ENCODE peak calls at places on chromosomes 13 and 19, in eight cellular contexts. B is bronchial epithelial cell, F is fibroblast of lung, X is neural progenitor cell, R is tibial nerve, C is AG09309, I is AG10803, S is heart left ventricle. K is an unnamed sample.

GRCh38 chr19:15445807-15446376 is 3.9 kb downstream of the WIZ start:
- DNase-seq in B (no peak), F (no peak), X (no peak), R (no peak), C (no peak), I (no peak), S (peak), K (no peak)

GRCh38 chr13:46355088-46355468 is 32.0 kb downstream of the RUBCNL start:
- DNase-seq in B (no peak), F (no peak), X (no peak), R (no peak), C (no peak), I (no peak), S (no peak), K (no peak)

GRCh38 chr13:85497652-85498051 is 301.6 kb downstream of the SLITRK6 start:
- DNase-seq in B (peak), F (peak), X (no peak), R (no peak), C (peak), I (peak), S (no peak), K (peak)

GRCh38 chr19:30074741-30075460 is 132.9 kb downstream of the URI1 start:
- DNase-seq in B (no peak), F (peak), X (no peak), R (no peak), C (no peak), I (no peak), S (no peak), K (no peak)

GRCh38 chr13:99977912-99978780 is 3.4 kb upstream of the ZIC2 start:
- DNase-seq in B (no peak), F (no peak), X (peak), R (no peak), C (no peak), I (no peak), S (no peak), K (no peak)

GRCh38 chr13:64928704-64929499 is 2301.2 kb downstream of the PCDH9 start:
- DNase-seq in B (peak), F (peak), X (no peak), R (no peak), C (peak), I (peak), S (no peak), K (peak)

GRCh38 chr13:80523134-80523533 is 182.2 kb upstream of the SPRY2 start:
- DNase-seq in B (no peak), F (no peak), X (peak), R (no peak), C (no peak), I (no peak), S (no peak), K (no peak)

GRCh38 chr13:72514141-72514540 is 213.3 kb downstream of the MZT1 start:
- DNase-seq in B (peak), F (peak), X (no peak), R (no peak), C (no peak), I (no peak), S (no peak), K (peak)

GRCh38 chr13:78826936-78827335 is 168.0 kb upstream of the OBI1 start:
- DNase-seq in B (no peak), F (no peak), X (no peak), R (no peak), C (no peak), I (no peak), S (no peak), K (no peak)

GRCh38 chr19:42176990-42177685 is 40.3 kb downstream of the DEDD2 start:
- DNase-seq in B (peak), F (peak), X (peak), R (peak), C (no peak), I (peak), S (peak), K (peak)

GRCh38 chr13:20337894-20338551 is 105.9 kb upstream of the GJB6 start:
- DNase-seq in B (no peak), F (no peak), X (no peak), R (no peak), C (no peak), I (no peak), S (no peak), K (no peak)

GRCh38 chr19:36604656-36605100 is 435 bp upstream of the ZNF382 start:
- DNase-seq in B (peak), F (peak), X (peak), R (no peak), C (no peak), I (peak), S (peak), K (peak)

GRCh38 chr19:7570761-7571160 is 24.9 kb upstream of the CAMSAP3 start:
- DNase-seq in B (peak), F (no peak), X (no peak), R (no peak), C (no peak), I (no peak), S (no peak), K (no peak)

GRCh38 chr19:38715540-38715939 is 28.7 kb downstream of the CAPN12 start:
- DNase-seq in B (no peak), F (no peak), X (no peak), R (no peak), C (no peak), I (no peak), S (peak), K (no peak)

GRCh38 chr13:113080901-113081521 is 24.6 kb upstream of the F7 start:
- DNase-seq in B (no peak), F (no peak), X (no peak), R (no peak), C (no peak), I (no peak), S (no peak), K (no peak)

GRCh38 chr13:34174671-34175145 is 356.8 kb downstream of the RFC3 start:
- DNase-seq in B (no peak), F (peak), X (no peak), R (no peak), C (peak), I (peak), S (no peak), K (peak)

GRCh38 chr19:11995174-11995573 is 30.3 kb downstream of the ZNF763 start:
- DNase-seq in B (no peak), F (peak), X (no peak), R (no peak), C (no peak), I (no peak), S (no peak), K (peak)

GRCh38 chr13:42148538-42148937 is 100.1 kb downstream of the DGKH start:
- DNase-seq in B (no peak), F (no peak), X (no peak), R (no peak), C (no peak), I (no peak), S (no peak), K (no peak)

GRCh38 chr19:29858000-29858596 is 46.3 kb downstream of the CCNE1 start:
- DNase-seq in B (no peak), F (no peak), X (peak), R (no peak), C (no peak), I (no peak), S (no peak), K (no peak)

GRCh38 chr13:21240586-21240985 is 64.1 kb downstream of the MRPL57 start:
- DNase-seq in B (peak), F (peak), X (no peak), R (no peak), C (peak), I (peak), S (no peak), K (peak)

GRCh38 chr13:113907637-113908617 is 44.1 kb upstream of the GAS6 start:
- DNase-seq in B (peak), F (peak), X (no peak), R (no peak), C (peak), I (peak), S (no peak), K (peak)

GRCh38 chr19:34667349-34668076 is 9.4 kb downstream of the SCGB2B2 start:
- DNase-seq in B (no peak), F (peak), X (no peak), R (no peak), C (no peak), I (peak), S (no peak), K (peak)

GRCh38 chr13:27665761-27666160 is 44.1 kb downstream of the POLR1D start:
- DNase-seq in B (no peak), F (no peak), X (no peak), R (no peak), C (no peak), I (no peak), S (no peak), K (no peak)

GRCh38 chr13:43072394-43072793 is 49.0 kb downstream of the DNAJC15 start:
- DNase-seq in B (no peak), F (no peak), X (no peak), R (peak), C (no peak), I (peak), S (no peak), K (peak)

GRCh38 chr13:32984857-32985626 is 31.2 kb upstream of the KL start:
- DNase-seq in B (peak), F (peak), X (no peak), R (no peak), C (no peak), I (no peak), S (no peak), K (no peak)

GRCh38 chr13:32987462-32987861 is 28.8 kb upstream of the KL start:
- DNase-seq in B (no peak), F (no peak), X (no peak), R (no peak), C (no peak), I (no peak), S (no peak), K (no peak)

GRCh38 chr13:32986552-32986951 is 29.7 kb upstream of the KL start:
- DNase-seq in B (no peak), F (peak), X (no peak), R (no peak), C (no peak), I (no peak), S (no peak), K (no peak)

GRCh38 chr13:32989331-32989730 is 26.9 kb upstream of the KL start:
- DNase-seq in B (no peak), F (no peak), X (no peak), R (no peak), C (no peak), I (peak), S (no peak), K (no peak)

GRCh38 chr13:32988588-32989256 is 27.5 kb upstream of the KL start:
- DNase-seq in B (no peak), F (no peak), X (no peak), R (no peak), C (no peak), I (peak), S (no peak), K (no peak)
- H3K4me3 ChIP-seq in B (no peak), F (no peak), X (no peak), R (no peak), C (no peak), I (no peak), S (peak), K (no peak)

GRCh38 chr13:23161176-23161825 is 19.5 kb upstream of the SGCG start:
- DNase-seq in B (no peak), F (no peak), X (no peak), R (no peak), C (no peak), I (peak), S (no peak), K (no peak)

GRCh38 chr13:23160241-23161175 is 20.3 kb upstream of the SGCG start:
- DNase-seq in B (no peak), F (peak), X (peak), R (no peak), C (no peak), I (peak), S (no peak), K (no peak)

GRCh38 chr13:23159587-23160240 is 21.1 kb upstream of the SGCG start:
- DNase-seq in B (no peak), F (no peak), X (peak), R (no peak), C (no peak), I (no peak), S (no peak), K (no peak)

GRCh38 chr13:23159205-23159586 is 21.6 kb upstream of the SGCG start:
- DNase-seq in B (peak), F (peak), X (peak), R (no peak), C (no peak), I (peak), S (no peak), K (peak)
- TF ChIP-seq CTCF in B (peak), F (peak), X (peak), R (no peak), C (peak), I (peak), S (peak), K (peak)

GRCh38 chr13:110876592-110876991 is 38.3 kb downstream of the ANKRD10 start:
- DNase-seq in B (no peak), F (no peak), X (no peak), R (no peak), C (no peak), I (no peak), S (no peak), K (no peak)
- H3K4me3 ChIP-seq in B (no peak), F (no peak), X (no peak), R (no peak), C (no peak), I (no peak), S (no peak), K (no peak)

DNA sequence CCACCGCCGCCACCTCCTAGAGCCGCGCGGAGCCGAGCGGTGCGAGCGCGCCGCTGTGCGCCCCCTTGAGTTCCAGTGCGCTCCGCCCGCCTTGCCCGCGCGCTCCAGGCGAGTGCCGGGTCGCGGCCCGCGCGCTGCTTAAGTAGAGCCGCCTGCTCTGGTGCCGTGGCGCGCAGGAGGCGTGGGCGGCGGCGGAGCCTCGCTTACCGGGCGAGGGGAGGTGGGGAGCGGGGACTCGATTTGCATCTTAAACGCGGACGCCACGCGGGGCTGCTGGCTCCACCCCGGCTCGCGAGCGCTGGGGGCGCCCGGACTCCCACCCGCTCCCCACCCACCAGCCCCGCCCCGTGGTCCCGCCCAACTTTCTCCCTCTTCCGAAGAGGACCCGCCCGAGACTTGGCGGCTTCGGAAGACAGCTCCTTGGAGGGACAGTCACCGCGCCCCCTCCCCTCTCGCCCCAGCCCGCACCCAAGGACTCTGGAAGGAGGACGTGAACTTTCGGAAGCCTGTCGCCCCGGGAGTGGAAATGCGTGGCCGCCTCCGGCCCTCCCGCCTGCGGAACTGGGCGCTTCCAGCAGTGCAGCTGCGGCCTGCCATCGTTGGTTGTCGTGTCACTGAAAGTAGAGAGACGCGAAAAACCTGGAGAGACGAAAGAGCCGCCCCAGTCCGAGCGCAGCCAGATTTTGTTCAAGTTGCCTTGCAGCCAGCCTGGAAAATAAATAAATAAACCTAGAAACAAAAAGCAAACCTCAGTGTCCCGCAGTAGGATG is at the start of gene KCTD12:
- DNase-seq in B (peak), F (peak), X (peak), R (peak), C (no peak), I (peak), S (peak), K (peak)
- TF ChIP-seq CTCF in B (peak), F (no peak), X (peak), R (peak), C (peak), I (peak), S (peak), K (peak)

GRCh38 chr19:49451430-49452181 is at the start of gene PIH1D1:
- DNase-seq in B (peak), F (peak), X (peak), R (peak), C (peak), I (peak), S (peak), K (peak)

GRCh38 chr19:49447485-49448431 is 3.9 kb downstream of the PIH1D1 start:
- DNase-seq in B (no peak), F (peak), X (peak), R (no peak), C (no peak), I (no peak), S (no peak), K (no peak)

GRCh38 chr19:49453013-49453756 is at the start of gene ALDH16A1:
- DNase-seq in B (peak), F (peak), X (peak), R (peak), C (peak), I (peak), S (peak), K (peak)

GRCh38 chr19:49448432-49448786 is 3.2 kb downstream of the PIH1D1 start:
- DNase-seq in B (no peak), F (no peak), X (no peak), R (no peak), C (no peak), I (no peak), S (no peak), K (no peak)

DNA sequence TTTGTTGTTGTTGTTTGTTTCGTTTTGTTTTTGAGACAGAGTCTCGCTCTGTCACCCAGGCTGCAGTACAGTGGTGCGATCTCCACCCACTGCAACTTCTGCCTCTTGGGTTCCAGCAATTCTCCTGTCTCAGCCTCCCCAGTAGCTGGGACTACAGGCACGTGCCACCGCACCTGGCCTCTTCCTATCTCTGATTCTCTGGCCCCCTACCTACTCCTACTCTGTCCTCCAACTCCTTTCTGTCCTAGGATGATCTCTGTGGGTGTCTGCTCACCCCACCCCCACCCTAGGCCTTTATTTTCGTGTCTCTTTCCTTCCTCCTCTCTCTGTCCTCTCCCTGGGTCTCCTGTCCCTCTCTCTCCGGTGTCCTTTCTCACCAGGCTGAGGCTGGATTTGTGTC is 1.2 kb downstream of the PIH1D1 start:
- DNase-seq in B (no peak), F (no peak), X (no peak), R (no peak), C (no peak), I (no peak), S (no peak), K (no peak)
- H3K4me3 ChIP-seq in B (no peak), F (peak), X (peak), R (peak), C (peak), I (peak), S (no peak), K (no peak)

DNA sequence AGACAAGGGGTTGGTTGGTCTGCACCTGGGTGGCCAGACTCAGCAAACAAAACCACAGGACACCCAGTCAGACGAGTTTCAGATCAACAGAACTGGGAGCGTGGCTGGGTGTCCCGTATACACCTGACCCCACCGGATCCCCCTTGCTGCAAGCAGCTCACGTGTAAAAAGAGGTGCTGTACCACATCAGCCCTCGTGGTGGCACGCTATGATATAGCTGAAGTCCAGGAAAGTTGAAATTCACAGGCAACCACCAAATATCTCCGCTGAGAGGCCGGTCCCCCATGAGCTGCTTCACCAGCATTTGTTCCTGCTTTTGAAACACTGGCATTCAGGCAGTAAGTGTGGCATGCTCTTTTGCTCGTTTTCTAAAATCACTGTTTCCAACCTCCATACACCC is 92.3 kb downstream of the TUBA3C start:
- DNase-seq in B (no peak), F (no peak), X (no peak), R (no peak), C (no peak), I (no peak), S (no peak), K (no peak)
- TF ChIP-seq CTCF in B (no peak), F (no peak), X (no peak), R (no peak), C (no peak), I (no peak), S (peak), K (no peak)

DNA sequence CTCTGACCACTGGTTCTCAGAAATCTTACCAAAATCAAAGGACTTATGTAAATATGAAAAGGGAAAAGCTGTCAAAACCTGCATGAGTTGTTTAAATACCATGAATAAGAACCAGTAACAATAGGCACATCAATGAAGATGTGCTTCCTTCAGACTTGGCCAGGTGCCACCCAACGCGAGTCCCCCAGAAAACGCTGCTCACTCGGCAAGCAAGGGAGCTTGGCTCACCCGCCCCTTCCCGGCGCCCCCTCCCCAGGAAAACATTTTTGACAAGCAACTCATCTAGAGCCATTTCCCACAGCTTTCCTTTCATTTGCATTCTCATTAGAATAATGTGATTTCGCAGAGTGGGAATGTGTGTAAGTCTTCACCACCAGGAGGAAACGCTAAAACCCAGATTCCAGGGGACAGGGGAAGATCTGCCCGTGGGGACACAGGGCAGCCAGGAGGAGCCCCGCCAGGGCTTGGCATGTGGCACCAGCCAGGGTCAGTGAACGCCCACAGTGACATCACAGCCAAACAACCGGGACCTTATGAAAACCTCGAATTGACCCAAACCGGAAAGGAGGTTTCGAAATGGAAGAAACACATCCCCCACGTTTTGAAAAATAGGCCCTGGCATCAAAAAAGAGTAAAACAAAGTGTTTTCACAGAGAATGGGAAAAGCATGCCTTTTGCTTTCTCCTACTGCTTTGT is 366.2 kb upstream of the TSHZ3 start:
- DNase-seq in B (no peak), F (peak), X (no peak), R (peak), C (no peak), I (no peak), S (no peak), K (peak)
- H3K4me3 ChIP-seq in B (no peak), F (no peak), X (no peak), R (no peak), C (no peak), I (no peak), S (no peak), K (no peak)

GRCh38 chr13:29704648-29705047 is 109.2 kb upstream of the SLC7A1 start:
- DNase-seq in B (no peak), F (peak), X (no peak), R (no peak), C (no peak), I (peak), S (no peak), K (peak)
- TF ChIP-seq CTCF in B (no peak), F (no peak), X (no peak), R (no peak), C (no peak), I (no peak), S (no peak), K (no peak)

K was measured in cardiac fibroblast.